ENCODE peak calls at places on chromosomes 11 and 22, in eight cellular contexts. D, Y, X, H, U, R, W and L are unnamed samples.

GRCh38 chr11:70063121-70063520 is 15.0 kb upstream of the ANO1 start:
- DNase-seq in D (no peak), Y (no peak), X (no peak), H (no peak), U (no peak), R (no peak), W (peak; percentile 11), L (no peak)

GRCh38 chr22:40176921-40177737 is 596 bp upstream of the TNRC6B start:
- DNase-seq in D (peak; percentile 55), Y (no peak), X (peak; percentile 57), H (peak; percentile 47), U (peak; percentile 30), R (peak; percentile 65), W (no peak), L (no peak)

GRCh38 chr22:45496451-45496941 is 6.2 kb upstream of the FBLN1 start:
- DNase-seq in D (no peak), Y (peak; percentile 79), X (no peak), H (peak; percentile 45), U (peak; percentile 52), R (no peak), W (peak; percentile 83), L (peak; percentile 27)

GRCh38 chr11:95267814-95268213 is 36.8 kb upstream of the SESN3 start:
- DNase-seq in D (no peak), Y (no peak), X (no peak), H (no peak), U (no peak), R (no peak), W (no peak), L (no peak)

GRCh38 chr11:2549876-2550605 is 105.2 kb downstream of the KCNQ1 start:
- DNase-seq in D (peak; percentile 6), Y (peak; percentile 78), X (no peak), H (peak; percentile 40), U (peak; percentile 17), R (no peak), W (peak; percentile 67), L (peak; percentile 86)

GRCh38 chr11:72773696-72774095 is 20.2 kb downstream of the STARD10 start:
- DNase-seq in D (peak; percentile 8), Y (no peak), X (no peak), H (no peak), U (no peak), R (no peak), W (no peak), L (no peak)

GRCh38 chr11:30128269-30128932 is 102.4 kb upstream of the FSHB start:
- DNase-seq in D (no peak), Y (no peak), X (no peak), H (peak; percentile 36), U (no peak), R (no peak), W (no peak), L (no peak)

GRCh38 chr22:36986242-36986821 is 32.9 kb downstream of the TST start:
- DNase-seq in D (peak; percentile 40), Y (no peak), X (peak; percentile 74), H (no peak), U (no peak), R (peak; percentile 38), W (no peak), L (no peak)

GRCh38 chr22:37457093-37457893 is 28.9 kb downstream of the MFNG start:
- DNase-seq in D (peak; percentile 84), Y (peak; percentile 88), X (peak; percentile 94), H (peak; percentile 85), U (peak; percentile 52), R (peak; percentile 65), W (peak; percentile 86), L (no peak)

GRCh38 chr22:37643225-37643847 is 3.9 kb downstream of the SH3BP1 start:
- DNase-seq in D (peak; percentile 93), Y (peak; percentile 96), X (peak; percentile 93), H (peak; percentile 90), U (peak; percentile 87), R (peak; percentile 73), W (peak; percentile 96), L (no peak)

GRCh38 chr22:23077627-23078461 is 7.5 kb downstream of the GNAZ start:
- DNase-seq in D (no peak), Y (no peak), X (no peak), H (no peak), U (no peak), R (no peak), W (no peak), L (no peak)

GRCh38 chr22:45007946-45008852 is 1.6 kb downstream of the PHF21B start:
- DNase-seq in D (no peak), Y (no peak), X (peak; percentile 68), H (peak; percentile 76), U (peak; percentile 16), R (no peak), W (no peak), L (no peak)

GRCh38 chr22:26536762-26537134 is 24.5 kb upstream of the TFIP11 start:
- DNase-seq in D (no peak), Y (no peak), X (no peak), H (no peak), U (no peak), R (no peak), W (no peak), L (no peak)

GRCh38 chr22:23696326-23696851 is 5.6 kb downstream of the RGL4 start:
- DNase-seq in D (peak; percentile 52), Y (peak; percentile 83), X (no peak), H (no peak), U (no peak), R (peak; percentile 62), W (no peak), L (peak; percentile 85)

GRCh38 chr11:116035972-116036371 is 531.8 kb upstream of the CADM1 start:
- DNase-seq in D (no peak), Y (no peak), X (no peak), H (peak; percentile 97), U (no peak), R (no peak), W (no peak), L (no peak)

GRCh38 chr11:78223320-78223954 is 34.7 kb downstream of the USP35 start:
- DNase-seq in D (no peak), Y (no peak), X (no peak), H (no peak), U (no peak), R (no peak), W (no peak), L (no peak)

GRCh38 chr11:89249196-89249595 is 71.5 kb downstream of the TYR start:
- DNase-seq in D (no peak), Y (no peak), X (no peak), H (no peak), U (no peak), R (no peak), W (no peak), L (no peak)

GRCh38 chr22:42324991-42325710 is 54.7 kb upstream of the TCF20 start:
- DNase-seq in D (peak; percentile 68), Y (no peak), X (peak; percentile 36), H (no peak), U (no peak), R (no peak), W (peak; percentile 64), L (no peak)

GRCh38 chr11:116808262-116809175 is 14.6 kb downstream of the APOA4 start:
- DNase-seq in D (peak; percentile 48), Y (no peak), X (no peak), H (no peak), U (no peak), R (no peak), W (no peak), L (no peak)

GRCh38 chr11:121892131-121892681 is 223.8 kb downstream of the BLID start:
- DNase-seq in D (no peak), Y (no peak), X (no peak), H (peak; percentile 15), U (peak; percentile 42), R (no peak), W (peak; percentile 80), L (no peak)

GRCh38 chr11:87039371-87039770 is 1.6 kb downstream of the TMEM135 start:
- DNase-seq in D (no peak), Y (no peak), X (no peak), H (no peak), U (no peak), R (no peak), W (peak; percentile 76), L (no peak)

GRCh38 chr11:124297921-124298320 is 15.8 kb downstream of the OR8D1 start:
- DNase-seq in D (no peak), Y (no peak), X (no peak), H (no peak), U (no peak), R (no peak), W (no peak), L (no peak)

GRCh38 chr11:46356911-46357482 is 9.7 kb downstream of the DGKZ start:
- DNase-seq in D (no peak), Y (no peak), X (no peak), H (no peak), U (peak; percentile 10), R (no peak), W (no peak), L (no peak)

GRCh38 chr11:67468509-67468834 is 579 bp downstream of the TMEM134 start:
- DNase-seq in D (no peak), Y (no peak), X (no peak), H (no peak), U (no peak), R (no peak), W (no peak), L (no peak)

GRCh38 chr11:15565846-15566245 is 451.1 kb downstream of the INSC start:
- DNase-seq in D (no peak), Y (no peak), X (no peak), H (no peak), U (no peak), R (no peak), W (no peak), L (no peak)

GRCh38 chr11:117457031-117457785 is 129.6 kb downstream of the CEP164 start:
- DNase-seq in D (no peak), Y (no peak), X (no peak), H (peak; percentile 31), U (no peak), R (no peak), W (no peak), L (no peak)

GRCh38 chr11:19160839-19161238 is 40.9 kb downstream of the CSRP3 start:
- DNase-seq in D (no peak), Y (no peak), X (no peak), H (no peak), U (no peak), R (no peak), W (no peak), L (no peak)

GRCh38 chr11:33907419-33907818 is 15.5 kb upstream of the LMO2 start:
- DNase-seq in D (no peak), Y (no peak), X (no peak), H (no peak), U (no peak), R (no peak), W (no peak), L (no peak)

GRCh38 chr22:29621761-29622526 is 18.5 kb downstream of the NF2 start:
- DNase-seq in D (no peak), Y (no peak), X (no peak), H (peak; percentile 47), U (no peak), R (no peak), W (no peak), L (no peak)

GRCh38 chr11:20342347-20343279 is 20.9 kb upstream of the HTATIP2 start:
- DNase-seq in D (no peak), Y (no peak), X (peak; percentile 82), H (peak; percentile 53), U (no peak), R (no peak), W (peak; percentile 32), L (no peak)

GRCh38 chr22:39132871-39133524 is 19.5 kb downstream of the CBX7 start:
- DNase-seq in D (no peak), Y (peak; percentile 78), X (no peak), H (no peak), U (no peak), R (no peak), W (no peak), L (peak; percentile 71)

GRCh38 chr11:113546757-113547507 is 71.7 kb upstream of the DRD2 start:
- DNase-seq in D (no peak), Y (no peak), X (no peak), H (no peak), U (no peak), R (no peak), W (no peak), L (no peak)

GRCh38 chr11:78784321-78785061 is 209.8 kb upstream of the NARS2 start:
- DNase-seq in D (no peak), Y (no peak), X (no peak), H (no peak), U (no peak), R (no peak), W (no peak), L (no peak)

GRCh38 chr11:46637546-46637945 is 20.2 kb downstream of the ATG13 start:
- DNase-seq in D (no peak), Y (no peak), X (no peak), H (no peak), U (no peak), R (no peak), W (no peak), L (no peak)